ENCODE peak calls at places on chromosome 21, in seven cellular contexts. Z is adipocyte; C is stimulated activated CD4-positive, alpha-beta T cell treated with anti-CD3 and anti-CD28 coated beads, Interleukin-1b, Interleukin-23, amount 100 ng/mL, for 4 hours; L is GM23248; D is glutamatergic neuron; A is H7; T is myocyte. X is an unnamed sample.
A peak's percentile ranks its signal among the peaks of the same experiment; 100 is the strongest.

GRCh38 chr21:38661296-38662223 is 144.2 kb upstream of the ETS2 start:
- DNase-seq in Z (peak; percentile 85), C (no peak), L (peak; percentile 72), D (peak; percentile 47), A (peak; percentile 82), T (no peak), X (peak; percentile 14)

GRCh38 chr21:39710866-39711265 is 34.1 kb upstream of the IGSF5 start:
- DNase-seq in Z (no peak), C (no peak), L (no peak), D (no peak), A (no peak), T (no peak), X (no peak)

GRCh38 chr21:24939288-24939687 is 668.0 kb downstream of the MRPL39 start:
- DNase-seq in Z (no peak), C (no peak), L (no peak), D (no peak), A (no peak), T (no peak), X (no peak)

GRCh38 chr21:36696640-36697472 is 2.1 kb upstream of the SIM2 start:
- DNase-seq in Z (no peak), C (no peak), L (no peak), D (peak; percentile 37), A (peak; percentile 79), T (no peak), X (no peak)

GRCh38 chr21:44949161-44950015 is 9.6 kb downstream of the SLX9 start:
- DNase-seq in Z (peak; percentile 83), C (peak; percentile 80), L (peak; percentile 71), D (peak; percentile 91), A (peak; percentile 99), T (peak; percentile 76), X (peak; percentile 91)

GRCh38 chr21:34702341-34702807 is 33.6 kb downstream of the CLIC6 start:
- DNase-seq in Z (peak; percentile 26), C (no peak), L (peak; percentile 99), D (no peak), A (no peak), T (no peak), X (no peak)

GRCh38 chr21:26798856-26799751 is 46.1 kb downstream of the ADAMTS1 start:
- DNase-seq in Z (no peak), C (no peak), L (no peak), D (no peak), A (no peak), T (no peak), X (no peak)

GRCh38 chr21:15149825-15150224 is 85.0 kb upstream of the NRIP1 start:
- DNase-seq in Z (no peak), C (no peak), L (no peak), D (no peak), A (no peak), T (no peak), X (no peak)

GRCh38 chr21:20445971-20446370 is 552.2 kb upstream of the NCAM2 start:
- DNase-seq in Z (no peak), C (no peak), L (no peak), D (no peak), A (no peak), T (no peak), X (no peak)

GRCh38 chr21:35423694-35424093 is 374.6 kb upstream of the RUNX1 start:
- DNase-seq in Z (no peak), C (no peak), L (peak; percentile 80), D (no peak), A (no peak), T (peak; percentile 41), X (no peak)

GRCh38 chr21:42156690-42157605 is 62.0 kb upstream of the ABCG1 start:
- DNase-seq in Z (peak; percentile 27), C (no peak), L (no peak), D (no peak), A (peak; percentile 47), T (peak; percentile 47), X (peak; percentile 35)

GRCh38 chr21:42515708-42516502 is 2.3 kb downstream of the SLC37A1 start:
- DNase-seq in Z (no peak), C (no peak), L (peak; percentile 6), D (no peak), A (no peak), T (no peak), X (no peak)

GRCh38 chr21:44331650-44332306 is 7.4 kb downstream of the CFAP410 start:
- DNase-seq in Z (no peak), C (no peak), L (peak; percentile 47), D (peak; percentile 65), A (no peak), T (peak; percentile 83), X (peak; percentile 7)

GRCh38 chr21:25889996-25890395 is 155.2 kb downstream of the GABPA start:
- DNase-seq in Z (no peak), C (no peak), L (no peak), D (no peak), A (no peak), T (no peak), X (no peak)

GRCh38 chr21:44329086-44329889 is 9.9 kb downstream of the CFAP410 start:
- DNase-seq in Z (no peak), C (no peak), L (peak; percentile 22), D (no peak), A (no peak), T (no peak), X (no peak)

GRCh38 chr21:31132574-31133242 is 94.4 kb upstream of the KRTAP19-8 start:
- DNase-seq in Z (no peak), C (peak; percentile 56), L (peak; percentile 47), D (no peak), A (no peak), T (peak; percentile 19), X (no peak)